ENCODE peak calls at places on chromosome 18, in eight cellular contexts. F is Peyer's patch, C is fibroblast of villous mesenchyme, G is NB4, Y is IMR-90, Z is upper lobe of right lung, U is cardiac muscle cell, E is fibroblast of lung. I is an unnamed sample.
A peak's percentile ranks its signal among the peaks of the same experiment; 100 is the strongest.

GRCh38 chr18:3596324-3597158 is 146.6 kb downstream of the TGIF1 start:
- DNase-seq in C (peak; percentile 68), G (peak; percentile 84), Y (peak; percentile 58), F (peak; percentile 80), E (peak; percentile 47), Z (peak; percentile 72), U (peak; percentile 58), I (no peak)

GRCh38 chr18:50092250-50092780 is 102.6 kb downstream of the MYO5B start:
- DNase-seq in Z (no peak), F (no peak), G (no peak), Y (no peak), C (no peak), E (no peak), U (no peak), I (no peak)

GRCh38 chr18:6729247-6730091 is at the start of gene ARHGAP28:
- DNase-seq in F (peak; percentile 25), C (peak; percentile 90), Z (peak; percentile 91), U (peak; percentile 96), G (no peak), Y (peak; percentile 92), E (peak; percentile 96), I (peak; percentile 47)

GRCh38 chr18:22983175-22983574 is 50.0 kb downstream of the RBBP8 start:
- DNase-seq in C (peak; percentile 68), F (no peak), G (peak; percentile 42), E (peak; percentile 47), U (peak; percentile 29), Z (no peak), Y (peak; percentile 64), I (peak; percentile 46)

GRCh38 chr18:46518438-46518837 is 138.6 kb downstream of the LOXHD1 start:
- DNase-seq in F (no peak), C (no peak), E (no peak), Y (no peak), U (peak; percentile 40), G (no peak), Z (no peak), I (no peak)

GRCh38 chr18:49023938-49024341 is 73.2 kb upstream of the SMAD7 start:
- DNase-seq in C (no peak), F (peak; percentile 10), E (no peak), Z (peak; percentile 53), Y (no peak), G (no peak), U (no peak), I (no peak)

GRCh38 chr18:22699629-22700028 is 233.5 kb upstream of the RBBP8 start:
- DNase-seq in E (no peak), Y (no peak), F (no peak), Z (no peak), C (no peak), U (no peak), G (no peak), I (no peak)

GRCh38 chr18:32040936-32041335 is 22.3 kb downstream of the RNF125 start:
- DNase-seq in F (peak; percentile 48), C (no peak), E (no peak), U (no peak), Z (no peak), Y (no peak), G (peak; percentile 90), I (no peak)

GRCh38 chr18:36127866-36128845 is 984 bp downstream of the SLC39A6 start:
- DNase-seq in F (peak; percentile 26), Z (no peak), C (peak; percentile 46), Y (peak; percentile 69), G (peak; percentile 24), E (peak; percentile 47), U (peak; percentile 52), I (peak; percentile 12)

GRCh38 chr18:33052886-33053285 is 280.1 kb upstream of the KLHL14 start:
- DNase-seq in Y (no peak), Z (no peak), E (no peak), G (no peak), C (no peak), U (no peak), F (no peak), I (no peak)

GRCh38 chr18:42654561-42654960 is 460.9 kb downstream of the RIT2 start:
- DNase-seq in F (no peak), E (peak; percentile 36), Y (no peak), Z (no peak), C (no peak), U (no peak), G (peak; percentile 8), I (no peak)

GRCh38 chr18:2654828-2655152 is 736 bp upstream of the SMCHD1 start:
- DNase-seq in Z (no peak), C (no peak), U (no peak), F (no peak), G (no peak), Y (peak; percentile 7), E (no peak), I (no peak)

GRCh38 chr18:78601923-78602322 is 377.7 kb upstream of the SALL3 start:
- DNase-seq in C (no peak), Y (no peak), Z (no peak), U (no peak), F (no peak), G (no peak), E (no peak), I (no peak)

GRCh38 chr18:830315-830901 is 18.4 kb upstream of the YES1 start:
- DNase-seq in E (peak; percentile 84), G (peak; percentile 69), F (no peak), C (peak; percentile 34), Y (peak; percentile 67), U (no peak), Z (no peak), I (no peak)

GRCh38 chr18:9530226-9531009 is 55.1 kb downstream of the RALBP1 start:
- DNase-seq in U (no peak), Z (no peak), G (peak; percentile 62), F (no peak), E (no peak), C (peak; percentile 46), Y (no peak), I (no peak)

GRCh38 chr18:2847341-2848144 is 737 bp downstream of the EMILIN2 start:
- DNase-seq in G (peak; percentile 67), Z (peak; percentile 73), E (peak; percentile 27), Y (no peak), C (peak; percentile 58), U (peak; percentile 66), F (no peak), I (no peak)

GRCh38 chr18:7950380-7951143 is 383.4 kb downstream of the PTPRM start:
- DNase-seq in U (no peak), G (no peak), E (peak; percentile 78), F (no peak), Y (peak; percentile 74), C (peak; percentile 54), Z (no peak), I (peak; percentile 84)

GRCh38 chr18:22667616-22668422 is 250.1 kb upstream of the CTAGE1 start:
- DNase-seq in C (peak; percentile 85), E (peak; percentile 99), Y (peak; percentile 99), G (peak; percentile 51), Z (no peak), F (no peak), U (no peak), I (peak; percentile 89)

GRCh38 chr18:55396979-55397378 is 191.0 kb downstream of the TCF4 start:
- DNase-seq in G (no peak), U (no peak), C (no peak), Y (no peak), Z (no peak), F (no peak), E (peak; percentile 50), I (no peak)
- TF ChIP-seq CTCF in G (no peak), U (no peak), C (no peak), Y (no peak), Z (no peak), F (no peak), E (no peak), I (no peak)

GRCh38 chr18:44096016-44096415 is 584.7 kb upstream of the SETBP1 start:
- DNase-seq in F (no peak), C (no peak), Y (no peak), U (no peak), G (no peak), E (no peak), Z (no peak), I (no peak)

GRCh38 chr18:44093253-44093652 is 587.4 kb upstream of the SETBP1 start:
- DNase-seq in Z (no peak), F (no peak), U (no peak), E (peak; percentile 25), C (peak; percentile 18), Y (no peak), G (no peak), I (no peak)

DNA sequence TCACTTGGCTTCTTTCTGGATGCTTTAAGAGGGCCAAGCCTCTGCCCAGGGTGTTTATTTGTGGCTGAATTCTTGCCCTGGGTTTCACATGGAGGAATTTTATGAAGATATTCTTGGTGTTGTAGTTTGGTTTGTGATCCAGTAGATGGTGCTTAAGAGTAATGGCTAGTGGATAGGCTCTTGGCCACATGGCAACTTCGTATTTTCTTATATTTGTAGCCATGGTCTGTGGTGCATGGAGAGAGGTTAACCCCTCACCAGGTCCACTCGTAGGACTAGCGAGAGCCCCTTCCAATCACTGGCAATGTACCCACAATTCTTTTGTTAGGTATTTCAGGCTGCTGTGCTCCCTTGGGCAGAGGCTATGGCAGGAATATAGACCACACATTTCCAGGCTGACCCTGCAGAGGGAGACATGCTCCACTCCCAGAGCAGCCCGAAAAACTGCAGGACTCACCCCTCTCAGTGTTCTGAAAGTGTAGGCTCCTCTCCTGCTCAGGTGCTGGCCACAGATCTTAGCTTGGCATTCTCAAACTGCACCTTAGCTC is 582.1 kb upstream of the SETBP1 start:
- DNase-seq in F (no peak), Y (peak; percentile 17), E (peak; percentile 50), U (peak; percentile 2), G (peak; percentile 2), C (peak; percentile 36), Z (no peak), I (no peak)
- TF ChIP-seq CTCF in F (peak; percentile 71), Y (no peak), E (peak; percentile 31), U (peak; percentile 45), G (no peak), C (peak; percentile 49), Z (peak; percentile 24), I (peak; percentile 37)

GRCh38 chr18:37393945-37394609 is 171.5 kb downstream of the CELF4 start:
- DNase-seq in Y (peak; percentile 76), E (peak; percentile 65), U (peak; percentile 85), C (peak; percentile 69), G (no peak), Z (peak; percentile 80), F (peak; percentile 24), I (peak; percentile 96)
- TF ChIP-seq CTCF in Y (peak; percentile 3), E (no peak), U (no peak), C (no peak), G (no peak), Z (no peak), F (no peak), I (peak; percentile 54)

GRCh38 chr18:76822510-76823165 is at the start of gene ZNF236:
- DNase-seq in F (peak; percentile 67), Y (peak; percentile 77), E (peak; percentile 81), Z (peak; percentile 90), C (peak; percentile 82), G (peak; percentile 87), U (peak; percentile 91), I (peak; percentile 55)

GRCh38 chr18:76824136-76824676 is 1.8 kb downstream of the ZNF236 start:
- DNase-seq in C (no peak), Z (no peak), E (peak; percentile 16), Y (no peak), F (no peak), G (no peak), U (no peak), I (no peak)

GRCh38 chr18:76824754-76825153 is 2.4 kb downstream of the ZNF236 start:
- DNase-seq in Z (no peak), F (no peak), Y (no peak), E (no peak), C (no peak), G (no peak), U (no peak), I (no peak)

GRCh38 chr18:76823166-76823539 is 796 bp downstream of the ZNF236 start:
- DNase-seq in Y (no peak), Z (peak; percentile 73), C (no peak), G (no peak), F (no peak), E (no peak), U (no peak), I (no peak)

GRCh38 chr18:76823574-76823973 is 1.2 kb downstream of the ZNF236 start:
- DNase-seq in Z (peak; percentile 71), F (no peak), E (peak; percentile 38), C (no peak), U (peak; percentile 48), Y (peak; percentile 15), G (peak; percentile 61), I (no peak)
- TF ChIP-seq CTCF in Z (no peak), F (no peak), E (peak; percentile 48), C (peak; percentile 33), U (peak; percentile 50), Y (peak; percentile 29), G (peak; percentile 25), I (peak; percentile 58)